ENCODE peak calls at places on chromosomes 12 and 14, in six cellular contexts. I is brain microvascular endothelial cell, V is fibroblast of pulmonary artery, M is ovary, A is kidney, H is neuronal stem cell. Z is an unnamed sample.

GRCh38 chr12:96068636-96069035 is 33.2 kb upstream of the LTA4H start:
- DNase-seq in I (no peak), V (no peak), M (no peak), A (no peak), H (no peak), Z (no peak)

GRCh38 chr12:14495326-14495725 is 72.4 kb downstream of the PLBD1 start:
- DNase-seq in I (no peak), V (no peak), M (no peak), A (no peak), H (no peak), Z (no peak)

GRCh38 chr12:49100380-49100779 is 5.8 kb upstream of the DHH start:
- DNase-seq in I (no peak), V (no peak), M (no peak), A (no peak), H (no peak), Z (no peak)

GRCh38 chr12:31440586-31440985 is 114.6 kb upstream of the SINHCAF start:
- DNase-seq in I (no peak), V (no peak), M (no peak), A (no peak), H (no peak), Z (no peak)

GRCh38 chr12:87200289-87200979 is 828.8 kb downstream of the C12orf50 start:
- DNase-seq in I (no peak), V (no peak), M (no peak), A (no peak), H (no peak), Z (no peak)

GRCh38 chr14:54653764-54654469 is 87.0 kb downstream of the SAMD4A start:
- DNase-seq in I (peak), V (peak), M (no peak), A (peak), H (no peak), Z (no peak)

GRCh38 chr12:56591111-56591510 is 39.0 kb downstream of the BAZ2A start:
- DNase-seq in I (no peak), V (no peak), M (no peak), A (no peak), H (no peak), Z (no peak)

GRCh38 chr12:124394462-124395128 is 99.7 kb downstream of the RFLNA start:
- DNase-seq in I (no peak), V (peak), M (no peak), A (no peak), H (no peak), Z (no peak)

GRCh38 chr12:77152623-77153193 is 87.3 kb upstream of the E2F7 start:
- DNase-seq in I (peak), V (peak), M (no peak), A (no peak), H (peak), Z (no peak)

GRCh38 chr14:52268191-52269061 is 928 bp downstream of the PTGDR start:
- DNase-seq in I (no peak), V (peak), M (no peak), A (peak), H (peak), Z (peak)

GRCh38 chr12:82359115-82359478 is 768 bp downstream of the METTL25 start:
- DNase-seq in I (no peak), V (no peak), M (peak), A (peak), H (no peak), Z (no peak)

GRCh38 chr12:86484473-86484872 is 228.3 kb upstream of the MGAT4C start:
- DNase-seq in I (no peak), V (no peak), M (no peak), A (no peak), H (no peak), Z (no peak)

GRCh38 chr14:73237786-73238261 is 518 bp downstream of the PAPLN start:
- DNase-seq in I (no peak), V (no peak), M (no peak), A (peak), H (no peak), Z (no peak)

GRCh38 chr12:77767756-77768343 is 62.8 kb upstream of the NAV3 start:
- DNase-seq in I (no peak), V (no peak), M (no peak), A (no peak), H (no peak), Z (no peak)

GRCh38 chr12:28780096-28780495 is 369.0 kb upstream of the FAR2 start:
- DNase-seq in I (peak), V (peak), M (no peak), A (no peak), H (no peak), Z (no peak)

GRCh38 chr12:106425061-106425706 is 67.6 kb downstream of the POLR3B start:
- DNase-seq in I (no peak), V (no peak), M (no peak), A (no peak), H (no peak), Z (no peak)

GRCh38 chr12:128644664-128645296 is 179.0 kb downstream of the SLC15A4 start:
- DNase-seq in I (no peak), V (no peak), M (no peak), A (no peak), H (peak), Z (no peak)

GRCh38 chr14:64702493-64703392 is 1.5 kb upstream of the PLEKHG3 start:
- DNase-seq in I (no peak), V (no peak), M (no peak), A (peak), H (no peak), Z (no peak)

GRCh38 chr14:39368261-39368959 is 63.8 kb downstream of the FBXO33 start:
- DNase-seq in I (peak), V (peak), M (peak), A (no peak), H (peak), Z (no peak)

GRCh38 chr12:13044002-13044858 is at the start of gene FAM234B:
- DNase-seq in I (peak), V (peak), M (peak), A (peak), H (peak), Z (peak)

GRCh38 chr12:50351120-50352043 is 45.0 kb downstream of the FAM186A start:
- DNase-seq in I (peak), V (peak), M (no peak), A (no peak), H (no peak), Z (no peak)

GRCh38 chr12:98745578-98746391 is 100.7 kb downstream of the APAF1 start:
- DNase-seq in I (no peak), V (peak), M (peak), A (peak), H (no peak), Z (peak)

GRCh38 chr14:67485501-67486095 is 2.9 kb downstream of the TMEM229B start:
- DNase-seq in I (peak), V (peak), M (no peak), A (peak), H (no peak), Z (no peak)

GRCh38 chr14:106872619-106873446 is 1346.5 kb downstream of the TMEM121 start:
- DNase-seq in I (peak), V (no peak), M (peak), A (peak), H (no peak), Z (peak)

GRCh38 chr12:120196363-120196762 is 1.8 kb upstream of the GCN1 start:
- DNase-seq in I (no peak), V (no peak), M (no peak), A (no peak), H (no peak), Z (no peak)

GRCh38 chr14:64745511-64746041 is 41.4 kb downstream of the PLEKHG3 start:
- DNase-seq in I (peak), V (peak), M (no peak), A (no peak), H (no peak), Z (no peak)

GRCh38 chr12:64625243-64626077 is 15.2 kb downstream of the RASSF3 start:
- DNase-seq in I (peak), V (peak), M (peak), A (peak), H (no peak), Z (peak)
- H3K4me3 ChIP-seq in I (peak), V (peak), M (peak), A (peak), H (no peak), Z (peak)

GRCh38 chr12:52043386-52044212 is 7.6 kb upstream of the NR4A1 start:
- DNase-seq in I (no peak), V (peak), M (peak), A (no peak), H (no peak), Z (no peak)

GRCh38 chr12:52046859-52047258 is 4.4 kb upstream of the NR4A1 start:
- DNase-seq in I (no peak), V (no peak), M (no peak), A (no peak), H (no peak), Z (no peak)

GRCh38 chr12:52042706-52043385 is 8.4 kb upstream of the NR4A1 start:
- DNase-seq in I (no peak), V (no peak), M (peak), A (no peak), H (no peak), Z (no peak)

GRCh38 chr12:52045794-52046199 is 5.4 kb upstream of the NR4A1 start:
- DNase-seq in I (no peak), V (no peak), M (peak), A (no peak), H (no peak), Z (no peak)

GRCh38 chr12:52044284-52044983 is 6.8 kb upstream of the NR4A1 start:
- DNase-seq in I (no peak), V (peak), M (peak), A (peak), H (no peak), Z (no peak)
- H3K4me3 ChIP-seq in I (no peak), V (no peak), M (no peak), A (no peak), H (no peak), Z (no peak)

GRCh38 chr14:50045837-50046236 is 70.5 kb downstream of the VCPKMT start:
- DNase-seq in I (no peak), V (no peak), M (no peak), A (no peak), H (no peak), Z (no peak)

GRCh38 chr14:50045039-50045711 is 71.2 kb downstream of the VCPKMT start:
- DNase-seq in I (peak), V (peak), M (peak), A (peak), H (no peak), Z (peak)

GRCh38 chr14:50047274-50047676 is 69.1 kb downstream of the VCPKMT start:
- DNase-seq in I (no peak), V (no peak), M (no peak), A (peak), H (no peak), Z (no peak)

GRCh38 chr14:50041980-50042379 is 74.4 kb downstream of the VCPKMT start:
- DNase-seq in I (no peak), V (no peak), M (no peak), A (no peak), H (no peak), Z (no peak)

GRCh38 chr14:50044040-50044651 is 72.2 kb downstream of the VCPKMT start:
- DNase-seq in I (no peak), V (no peak), M (no peak), A (no peak), H (no peak), Z (no peak)
- H3K4me3 ChIP-seq in I (no peak), V (no peak), M (no peak), A (no peak), H (no peak), Z (no peak)

GRCh38 chr12:21775130-21775920 is 819 bp upstream of the KCNJ8 start:
- DNase-seq in I (no peak), V (no peak), M (no peak), A (no peak), H (no peak), Z (no peak)

GRCh38 chr12:21776242-21776641 is 1.7 kb upstream of the KCNJ8 start:
- DNase-seq in I (no peak), V (no peak), M (no peak), A (no peak), H (no peak), Z (no peak)

GRCh38 chr12:21773799-21774198 is 707 bp downstream of the KCNJ8 start:
- DNase-seq in I (no peak), V (no peak), M (no peak), A (no peak), H (no peak), Z (no peak)

GRCh38 chr12:21773263-21773741 is 1.2 kb downstream of the KCNJ8 start:
- DNase-seq in I (peak), V (peak), M (peak), A (peak), H (no peak), Z (no peak)

GRCh38 chr12:21774358-21775129 is at the start of gene KCNJ8:
- DNase-seq in I (peak), V (peak), M (peak), A (peak), H (peak), Z (no peak)
- H3K4me3 ChIP-seq in I (peak), V (peak), M (peak), A (peak), H (peak), Z (no peak)

GRCh38 chr12:22624908-22625646 is at the start of gene ETNK1:
- DNase-seq in I (peak), V (peak), M (peak), A (peak), H (peak), Z (peak)

GRCh38 chr12:22625671-22626251 is 790 bp downstream of the ETNK1 start:
- DNase-seq in I (peak), V (peak), M (peak), A (no peak), H (peak), Z (peak)

GRCh38 chr12:22627351-22627750 is 2.4 kb downstream of the ETNK1 start:
- DNase-seq in I (no peak), V (no peak), M (no peak), A (no peak), H (no peak), Z (no peak)

GRCh38 chr12:22626429-22626828 is 1.5 kb downstream of the ETNK1 start:
- DNase-seq in I (peak), V (peak), M (no peak), A (no peak), H (no peak), Z (peak)

GRCh38 chr12:22628228-22628627 is 3.3 kb downstream of the ETNK1 start:
- DNase-seq in I (no peak), V (no peak), M (no peak), A (no peak), H (no peak), Z (no peak)
- H3K4me3 ChIP-seq in I (no peak), V (peak), M (no peak), A (peak), H (no peak), Z (peak)

DNA sequence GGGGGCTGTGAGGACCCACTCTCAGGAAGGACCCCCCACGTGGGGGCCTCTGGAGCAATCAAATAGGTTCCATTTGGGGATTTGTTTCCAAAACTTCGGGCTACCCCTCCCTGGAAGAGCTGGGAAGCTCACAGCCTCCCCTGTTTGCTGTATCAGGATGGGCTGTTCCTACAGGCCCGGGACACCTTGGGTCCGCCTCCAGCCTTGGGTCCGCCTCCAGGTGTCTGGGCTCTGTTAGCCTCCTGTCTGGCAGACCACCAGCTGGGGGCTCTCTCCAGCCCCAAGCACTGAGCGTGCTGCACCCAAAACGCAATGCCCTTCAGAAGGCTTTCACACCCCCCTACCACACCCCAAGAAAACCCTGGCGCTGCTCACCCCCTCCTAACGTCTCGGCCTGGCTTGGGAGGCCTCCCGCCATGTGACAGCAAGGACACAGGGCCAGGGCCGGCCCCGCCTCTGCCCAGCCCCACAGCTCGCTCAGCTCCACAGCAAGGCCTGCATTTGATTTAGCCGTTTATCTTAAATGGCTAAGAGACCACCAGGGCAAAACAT is 40.1 kb downstream of the BCL11B start:
- DNase-seq in I (no peak), V (no peak), M (no peak), A (no peak), H (peak), Z (no peak)
- H3K4me3 ChIP-seq in I (no peak), V (no peak), M (no peak), A (no peak), H (no peak), Z (no peak)

GRCh38 chr12:693937-694533 is 30.8 kb upstream of the NINJ2 start:
- DNase-seq in I (no peak), V (no peak), M (no peak), A (no peak), H (no peak), Z (no peak)
- H3K4me3 ChIP-seq in I (no peak), V (no peak), M (no peak), A (no peak), H (no peak), Z (no peak)

GRCh38 chr12:3034067-3034750 is 43.0 kb upstream of the TSPAN9 start:
- DNase-seq in I (peak), V (peak), M (peak), A (peak), H (peak), Z (peak)

GRCh38 chr12:3036901-3037600 is 40.1 kb upstream of the TSPAN9 start:
- DNase-seq in I (no peak), V (no peak), M (no peak), A (peak), H (no peak), Z (no peak)

GRCh38 chr12:3033538-3033865 is 43.7 kb upstream of the TSPAN9 start:
- DNase-seq in I (no peak), V (no peak), M (no peak), A (no peak), H (no peak), Z (no peak)

GRCh38 chr12:3035815-3036702 is 41.1 kb upstream of the TSPAN9 start:
- DNase-seq in I (peak), V (peak), M (no peak), A (peak), H (no peak), Z (no peak)

GRCh38 chr12:3035171-3035570 is 42.0 kb upstream of the TSPAN9 start:
- DNase-seq in I (peak), V (peak), M (no peak), A (peak), H (no peak), Z (no peak)
- H3K4me3 ChIP-seq in I (no peak), V (no peak), M (no peak), A (no peak), H (no peak), Z (no peak)